ENCODE peak calls at places on chromosomes 13 and 19, in nine cellular contexts. R, V, Y, B, U, N, A, F and Z are unnamed samples.

GRCh38 chr19:10126213-10126639 is 6.5 kb upstream of the EIF3G start:
- DNase-seq in N (no peak), V (no peak), F (no peak), A (no peak), B (no peak), U (no peak), R (no peak), Y (no peak), Z (no peak)

GRCh38 chr13:86559915-86560314 is 760.7 kb upstream of the SLITRK6 start:
- DNase-seq in V (no peak), B (no peak), A (no peak), F (no peak), R (no peak), N (no peak), Y (no peak), U (no peak), Z (no peak)

GRCh38 chr19:18254546-18255500 is 19.4 kb downstream of the IQCN start:
- DNase-seq in U (no peak), Y (peak; percentile 79), A (no peak), R (no peak), V (no peak), B (no peak), F (no peak), N (no peak), Z (peak; percentile 82)

GRCh38 chr19:44636439-44637389 is 7.0 kb upstream of the PVR start:
- DNase-seq in Y (no peak), F (no peak), U (no peak), V (no peak), N (no peak), B (no peak), A (no peak), R (no peak), Z (no peak)

GRCh38 chr13:28609936-28610335 is 49.0 kb upstream of the POMP start:
- DNase-seq in U (no peak), R (no peak), B (peak; percentile 88), F (no peak), V (no peak), A (no peak), N (no peak), Y (no peak), Z (no peak)

GRCh38 chr13:86002921-86003488 is 203.8 kb upstream of the SLITRK6 start:
- DNase-seq in N (no peak), R (no peak), U (no peak), B (no peak), Y (no peak), A (no peak), F (no peak), V (no peak), Z (no peak)

GRCh38 chr13:20609145-20609544 is 42.2 kb downstream of the IFT88 start:
- DNase-seq in F (no peak), U (no peak), N (no peak), Y (no peak), B (peak; percentile 11), A (no peak), V (no peak), R (no peak), Z (no peak)

GRCh38 chr19:27972291-27973040 is 1240.5 kb downstream of the UQCRFS1 start:
- DNase-seq in F (no peak), V (no peak), A (no peak), Y (no peak), U (no peak), B (peak; percentile 87), N (no peak), R (no peak), Z (no peak)

GRCh38 chr13:30861163-30861562 is 44.9 kb upstream of the MEDAG start:
- DNase-seq in V (no peak), R (no peak), A (no peak), U (no peak), Y (no peak), B (no peak), N (no peak), F (no peak), Z (no peak)

GRCh38 chr13:19959141-19959830 is 759 bp downstream of the ZMYM2 start:
- DNase-seq in N (peak; percentile 53), A (peak; percentile 57), R (peak; percentile 82), U (peak; percentile 66), Y (peak; percentile 79), B (peak; percentile 6), F (peak; percentile 58), V (peak; percentile 76), Z (peak; percentile 69)

GRCh38 chr19:4278926-4279529 is at the start of gene SHD:
- DNase-seq in A (no peak), R (no peak), V (no peak), B (no peak), Y (no peak), N (no peak), U (no peak), F (no peak), Z (no peak)

GRCh38 chr13:106471957-106472543 is 63.4 kb downstream of the EFNB2 start:
- DNase-seq in A (no peak), B (peak; percentile 98), R (peak; percentile 85), N (no peak), V (no peak), F (no peak), U (no peak), Y (no peak), Z (peak; percentile 62)

GRCh38 chr13:23621316-23621645 is 51.1 kb downstream of the TNFRSF19 start:
- DNase-seq in R (no peak), V (no peak), N (no peak), A (no peak), U (no peak), B (peak; percentile 88), Y (no peak), F (no peak), Z (no peak)

GRCh38 chr13:110713981-110714797 is 689 bp downstream of the ING1 start:
- DNase-seq in N (peak; percentile 61), B (peak; percentile 28), F (peak; percentile 53), Y (peak; percentile 72), V (no peak), R (peak; percentile 79), U (peak; percentile 53), A (peak; percentile 46), Z (peak; percentile 74)

GRCh38 chr19:12847159-12848139 is 9.1 kb downstream of the MAST1 start:
- DNase-seq in U (peak; percentile 88), A (peak; percentile 93), Y (peak; percentile 99), B (peak; percentile 86), F (peak; percentile 90), N (peak; percentile 77), V (peak; percentile 95), R (peak; percentile 93), Z (peak; percentile 90)

GRCh38 chr19:43452517-43453045 is 12.8 kb downstream of the LYPD3 start:
- DNase-seq in V (no peak), F (no peak), A (no peak), R (no peak), Y (no peak), B (no peak), U (no peak), N (no peak), Z (no peak)

GRCh38 chr19:52351512-52351911 is 15.5 kb downstream of the ZNF610 start:
- DNase-seq in N (no peak), B (no peak), U (no peak), R (no peak), V (no peak), A (no peak), F (no peak), Y (no peak), Z (no peak)